ENCODE peak calls at places on chromosomes 6 and 20, in eight cellular contexts. F is GM23248; Z is stimulated activated CD8-positive, alpha-beta memory T cell treated with anti-CD3 and anti-CD28 coated beads, Interleukin-4, amount 100 ng/mL, for 4 hours; O is activated naive CD4-positive, alpha-beta T cell treated with anti-CD3 and anti-CD28 coated beads, Interleukin-2, amount 50 U/mL, for 16 hours; M is HEK293T; T is NCI-H524; G is COR-L47; P is central memory CD4-positive, alpha-beta T cell. W is an unnamed sample.

GRCh38 chr6:71892641-71893040 is 6.3 kb downstream of the RIMS1 start:
- DNase-seq in O (no peak), P (no peak), Z (no peak), F (no peak), T (no peak), M (no peak), G (no peak), W (no peak)

GRCh38 chr6:90302320-90302719 is 5.7 kb upstream of the BACH2 start:
- DNase-seq in F (no peak), O (no peak), M (no peak), P (no peak), Z (no peak), T (no peak), G (no peak), W (no peak)

GRCh38 chr6:98828991-98829411 is 5.4 kb upstream of the POU3F2 start:
- DNase-seq in T (peak), M (no peak), O (no peak), G (no peak), F (no peak), P (no peak), Z (no peak), W (peak)

GRCh38 chr6:164252952-164253351 is 838.4 kb downstream of the QKI start:
- DNase-seq in G (no peak), M (no peak), Z (no peak), T (no peak), O (no peak), F (peak), P (no peak), W (no peak)

GRCh38 chr6:157092736-157093135 is 230.6 kb downstream of the TMEM242 start:
- DNase-seq in M (no peak), O (no peak), F (peak), Z (no peak), G (peak), P (no peak), T (no peak), W (no peak)

GRCh38 chr6:86030875-86031274 is 388.2 kb upstream of the SYNCRIP start:
- DNase-seq in P (no peak), M (no peak), Z (no peak), F (no peak), O (no peak), T (no peak), G (no peak), W (no peak)

GRCh38 chr6:106885659-106886058 is 88.9 kb downstream of the CD24 start:
- DNase-seq in M (no peak), Z (no peak), G (no peak), O (no peak), F (no peak), T (peak), P (no peak), W (peak)

GRCh38 chr6:54327631-54328030 is 19.4 kb downstream of the TINAG start:
- DNase-seq in M (no peak), P (no peak), T (peak), O (no peak), G (no peak), F (no peak), Z (no peak), W (no peak)

GRCh38 chr6:16742116-16742515 is 19.1 kb downstream of the ATXN1 start:
- DNase-seq in F (no peak), O (no peak), G (no peak), M (no peak), P (no peak), Z (no peak), T (no peak), W (no peak)

GRCh38 chr6:158568549-158568948 is 8.7 kb downstream of the TMEM181 start:
- DNase-seq in T (no peak), P (no peak), M (no peak), G (no peak), F (no peak), Z (no peak), O (no peak), W (no peak)

GRCh38 chr20:56426026-56426425 is 14.0 kb downstream of the CASS4 start:
- DNase-seq in F (no peak), P (no peak), G (no peak), O (no peak), Z (no peak), T (no peak), M (no peak), W (no peak)

GRCh38 chr6:33944686-33945411 is 141.0 kb upstream of the MLN start:
- DNase-seq in T (no peak), G (no peak), F (no peak), M (no peak), O (no peak), P (no peak), Z (no peak), W (no peak)

GRCh38 chr6:158999154-158999668 is 791 bp downstream of the RSPH3 start:
- DNase-seq in O (no peak), T (no peak), Z (no peak), G (no peak), M (no peak), P (no peak), F (no peak), W (no peak)

GRCh38 chr20:25546048-25546447 is 39.3 kb downstream of the NINL start:
- DNase-seq in Z (no peak), F (no peak), O (no peak), M (no peak), T (no peak), G (no peak), P (no peak), W (no peak)

GRCh38 chr6:139344186-139344963 is 30.1 kb downstream of the CITED2 start:
- DNase-seq in M (no peak), P (no peak), O (no peak), T (no peak), F (no peak), Z (no peak), G (no peak), W (no peak)

GRCh38 chr20:19047951-19048296 is 164.5 kb upstream of the SLC24A3 start:
- DNase-seq in M (no peak), F (no peak), O (no peak), Z (no peak), G (no peak), P (no peak), T (no peak), W (no peak)

GRCh38 chr6:7085911-7086310 is 21.9 kb upstream of the RREB1 start:
- DNase-seq in M (no peak), Z (no peak), T (peak), F (peak), P (no peak), G (peak), O (peak), W (peak)

GRCh38 chr20:61130156-61130555 is 121.9 kb upstream of the CDH4 start:
- DNase-seq in O (no peak), Z (no peak), F (no peak), G (no peak), M (no peak), T (no peak), P (no peak), W (no peak)

GRCh38 chr6:64012351-64013060 is 376.9 kb downstream of the PHF3 start:
- DNase-seq in Z (no peak), M (peak), G (peak), T (peak), F (peak), O (no peak), P (no peak), W (peak)

GRCh38 chr20:20713244-20713765 is 861 bp upstream of the RALGAPA2 start:
- DNase-seq in G (no peak), F (peak), P (no peak), M (no peak), Z (no peak), T (no peak), O (no peak), W (peak)

GRCh38 chr20:43583982-43584432 is 6.7 kb upstream of the IFT52 start:
- DNase-seq in G (no peak), O (no peak), M (no peak), Z (no peak), P (no peak), T (peak), F (peak), W (no peak)

GRCh38 chr6:141107562-141108160 is 1025.1 kb upstream of the GJE1 start:
- DNase-seq in P (no peak), M (no peak), O (no peak), Z (no peak), F (peak), T (no peak), G (no peak), W (no peak)

GRCh38 chr6:151379933-151380847 is 11.2 kb downstream of the ZBTB2 start:
- DNase-seq in P (peak), F (peak), M (no peak), Z (no peak), G (no peak), T (no peak), O (peak), W (no peak)

GRCh38 chr6:91042656-91043055 is 455.8 kb upstream of the MAP3K7 start:
- DNase-seq in T (no peak), Z (no peak), M (no peak), F (no peak), G (no peak), O (no peak), P (no peak), W (no peak)

GRCh38 chr6:146670161-146670560 is 71.4 kb downstream of the ADGB start:
- DNase-seq in P (no peak), G (no peak), T (no peak), F (peak), O (no peak), M (no peak), Z (no peak), W (no peak)

GRCh38 chr6:2651966-2652365 is 98.8 kb downstream of the MYLK4 start:
- DNase-seq in O (no peak), F (no peak), T (no peak), Z (no peak), P (no peak), M (no peak), G (no peak), W (no peak)

GRCh38 chr6:131255911-131256310 is 120.6 kb downstream of the AKAP7 start:
- DNase-seq in G (no peak), M (no peak), O (no peak), F (no peak), T (peak), Z (no peak), P (no peak), W (no peak)

GRCh38 chr20:39910536-39910935 is 778.5 kb downstream of the MAFB start:
- DNase-seq in M (no peak), O (no peak), T (no peak), F (no peak), P (no peak), G (no peak), Z (no peak), W (no peak)

GRCh38 chr20:19706463-19706862 is 51.6 kb upstream of the RIN2 start:
- DNase-seq in P (no peak), Z (no peak), O (no peak), F (no peak), G (no peak), M (no peak), T (no peak), W (no peak)

GRCh38 chr6:21869085-21869771 is 275.7 kb downstream of the SOX4 start:
- DNase-seq in P (no peak), O (no peak), F (no peak), M (no peak), G (no peak), Z (no peak), T (no peak), W (no peak)

GRCh38 chr6:152301021-152301805 is 335.9 kb downstream of the SYNE1 start:
- DNase-seq in F (no peak), O (no peak), P (no peak), Z (no peak), M (no peak), T (no peak), G (no peak), W (no peak)

GRCh38 chr20:11112837-11113236 is 439.0 kb upstream of the JAG1 start:
- DNase-seq in F (peak), Z (no peak), M (no peak), O (no peak), G (no peak), P (no peak), T (no peak), W (no peak)

GRCh38 chr6:74598473-74599393 is 607.1 kb downstream of the COL12A1 start:
- DNase-seq in T (no peak), Z (no peak), O (no peak), F (peak), G (no peak), P (no peak), M (no peak), W (no peak)

GRCh38 chr20:58555078-58555765 is 40.0 kb upstream of the APCDD1L start:
- DNase-seq in F (peak), P (no peak), T (no peak), Z (no peak), M (no peak), O (no peak), G (no peak), W (no peak)

GRCh38 chr6:28142446-28142845 is 763 bp downstream of the ZKSCAN8 start:
- DNase-seq in P (no peak), T (no peak), G (no peak), O (no peak), F (peak), Z (no peak), M (no peak), W (no peak)